ENCODE peak calls at places on chromosomes 4 and X, in four cellular contexts. W is activated B cell treated with CpG ODN at 0.5 μM for 24 hours, H is endothelial cell, K is AG09309. S is an unnamed sample.

GRCh38 chrX:128816919-128817318 is 706.4 kb downstream of the SMARCA1 start:
- DNase-seq in W (no peak), H (peak), K (no peak), S (no peak)

GRCh38 chr4:25865586-25865985 is 2.8 kb upstream of the SEL1L3 start:
- DNase-seq in W (no peak), H (no peak), K (no peak), S (peak)

GRCh38 chr4:36392049-36392448 is 110.6 kb downstream of the DTHD1 start:
- DNase-seq in W (no peak), H (no peak), K (no peak), S (no peak)

GRCh38 chr4:1172228-1172851 is at the start of gene SPON2:
- DNase-seq in W (no peak), H (no peak), K (no peak), S (peak)

GRCh38 chrX:13366698-13367097 is 46.8 kb upstream of the ATXN3L start:
- DNase-seq in W (no peak), H (no peak), K (no peak), S (no peak)

GRCh38 chr4:76090241-76090691 is 15.8 kb downstream of the ART3 start:
- DNase-seq in W (no peak), H (no peak), K (peak), S (peak)

GRCh38 chr4:113756005-113756410 is 5.5 kb downstream of the CAMK2D start:
- DNase-seq in W (no peak), H (no peak), K (no peak), S (no peak)

GRCh38 chrX:30525732-30526131 is 51.8 kb downstream of the TASL start:
- DNase-seq in W (no peak), H (no peak), K (no peak), S (no peak)

GRCh38 chrX:47674776-47675175 is 15.8 kb upstream of the UXT start:
- DNase-seq in W (no peak), H (no peak), K (no peak), S (no peak)

GRCh38 chr4:13984996-13985780 is 357.7 kb upstream of the BOD1L1 start:
- DNase-seq in W (no peak), H (no peak), K (peak), S (no peak)

GRCh38 chrX:2540426-2540942 is 39.7 kb upstream of the DHRSX start:
- DNase-seq in W (no peak), H (no peak), K (no peak), S (no peak)

GRCh38 chr4:88211473-88212252 is 53.2 kb upstream of the ABCG2 start:
- DNase-seq in W (no peak), H (peak), K (no peak), S (no peak)

DNA sequence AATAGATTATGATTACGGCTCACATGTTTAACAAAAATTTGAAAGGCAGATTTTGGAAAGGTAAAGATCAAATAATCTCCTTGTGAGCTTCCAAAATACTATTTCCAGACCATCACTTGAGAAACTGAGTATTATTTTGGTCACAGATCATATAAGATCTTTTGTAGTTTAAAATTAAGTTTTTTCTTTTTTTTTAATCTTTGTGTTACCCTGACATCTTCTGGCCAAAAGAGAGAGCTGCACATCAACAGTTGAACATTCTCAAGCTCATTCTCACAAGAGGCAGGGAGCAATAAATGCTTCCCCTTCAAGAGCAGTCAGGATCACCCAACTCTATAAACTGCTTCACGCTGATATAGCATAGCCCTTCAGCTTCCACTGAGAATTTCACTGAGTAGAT is 15.9 kb downstream of the TMEM192 start:
- DNase-seq in W (no peak), H (no peak), K (peak), S (no peak)
- TF ChIP-seq CTCF in W (no peak), H (peak), K (peak), S (no peak)

GRCh38 chr4:73998040-73999011 is at the start of gene CXCL5:
- DNase-seq in W (no peak), H (peak), K (no peak), S (peak)
- TF ChIP-seq CTCF in W (no peak), H (no peak), K (no peak), S (no peak)

GRCh38 chr4:4507923-4508322 is 33.9 kb downstream of the STX18 start:
- DNase-seq in W (no peak), H (no peak), K (no peak), S (no peak)
- TF ChIP-seq CTCF in W (no peak), H (peak), K (peak), S (no peak)

DNA sequence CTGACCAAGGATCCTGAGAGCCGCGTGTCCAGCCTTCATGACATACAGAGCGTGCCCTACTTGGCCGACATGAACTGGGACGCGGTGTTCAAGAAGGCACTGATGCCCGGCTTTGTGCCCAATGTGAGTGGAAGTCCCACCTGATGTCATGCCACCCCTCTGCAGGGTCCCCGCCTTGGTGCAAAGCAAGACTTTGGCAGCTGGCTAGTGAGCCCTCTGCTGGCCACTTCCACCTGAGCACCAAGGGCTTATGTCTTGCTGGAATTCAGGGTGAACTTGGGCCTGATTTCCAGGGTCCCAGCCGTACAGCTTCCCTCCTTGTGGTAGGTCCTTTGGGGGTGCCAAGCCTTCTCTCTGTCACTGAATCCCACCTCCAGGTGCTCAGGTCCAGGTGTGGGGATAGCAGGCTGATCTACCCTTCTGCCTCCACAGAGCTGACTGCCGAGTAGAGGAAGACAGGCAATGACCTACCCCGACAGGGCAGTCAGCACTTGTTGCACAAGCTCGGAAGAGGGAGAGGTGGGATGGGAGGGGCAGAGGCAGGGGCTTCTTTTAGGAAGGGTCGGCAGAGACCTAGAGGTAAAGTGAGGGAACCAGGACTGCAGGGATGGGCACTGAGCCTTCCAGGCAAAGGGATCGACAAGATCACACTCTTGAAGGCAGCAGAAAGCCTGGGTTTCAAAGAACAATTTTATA is 248.1 kb downstream of the EVC2 start:
- DNase-seq in W (no peak), H (peak), K (no peak), S (no peak)
- TF ChIP-seq CTCF in W (no peak), H (peak), K (peak), S (no peak)

DNA sequence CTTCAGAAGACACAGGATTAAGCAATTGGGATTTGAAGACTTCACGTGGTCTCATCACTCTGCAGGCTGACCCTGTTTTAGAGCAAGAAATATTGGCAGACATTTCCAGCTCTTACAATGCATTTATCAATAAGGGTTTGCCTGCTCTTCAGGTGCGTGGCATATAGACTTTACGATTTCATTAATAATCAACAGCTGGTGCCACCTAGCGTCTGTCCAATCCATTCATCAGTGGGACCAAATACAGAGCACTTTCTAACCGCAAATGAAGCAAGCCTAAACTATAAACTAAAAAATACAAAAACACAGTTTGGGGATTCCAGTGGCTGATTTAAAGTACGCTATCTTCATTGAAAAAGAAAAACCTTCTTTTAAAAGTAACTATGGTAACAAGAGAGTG is 125.4 kb upstream of the DMD start:
- DNase-seq in W (no peak), H (no peak), K (no peak), S (peak)
- TF ChIP-seq CTCF in W (no peak), H (no peak), K (no peak), S (peak)

GRCh38 chr4:87031946-87032345 is 97.1 kb downstream of the AFF1 start:
- DNase-seq in W (no peak), H (no peak), K (no peak), S (no peak)
- TF ChIP-seq CTCF in W (no peak), H (no peak), K (no peak), S (no peak)

GRCh38 chrX:100615015-100615414 is 21.6 kb downstream of the TSPAN6 start:
- DNase-seq in W (no peak), H (peak), K (peak), S (no peak)
- TF ChIP-seq CTCF in W (no peak), H (peak), K (peak), S (peak)

DNA sequence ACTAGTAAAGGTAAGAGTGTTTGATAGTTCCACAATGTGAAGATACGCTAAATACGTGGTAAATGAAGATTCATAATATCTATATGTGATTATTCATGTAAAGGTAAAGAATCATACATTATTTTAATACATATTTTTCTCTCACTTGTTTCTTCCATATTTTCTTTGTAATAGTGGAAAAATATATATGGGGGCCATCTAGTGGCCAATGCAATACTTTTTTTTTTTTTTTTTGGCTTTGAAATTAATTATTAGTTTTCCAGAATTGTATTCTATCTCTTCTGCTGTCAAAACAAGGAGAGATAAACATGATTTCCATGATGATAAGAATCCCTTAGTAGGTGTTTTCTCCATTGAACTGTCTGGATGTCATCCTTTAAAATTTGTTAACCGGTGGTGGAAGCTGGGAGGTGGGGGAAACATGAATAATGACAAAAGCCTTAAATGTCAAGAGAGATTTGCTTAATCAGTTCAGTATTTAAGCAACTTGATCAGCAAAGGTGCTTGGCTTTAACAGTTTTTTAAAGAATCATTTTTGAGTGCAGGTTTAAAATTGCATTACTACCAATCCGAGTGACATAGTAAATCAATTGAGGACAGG is 508.7 kb upstream of the HTR2C start:
- DNase-seq in W (no peak), H (no peak), K (no peak), S (no peak)
- TF ChIP-seq CTCF in W (no peak), H (peak), K (peak), S (no peak)

GRCh38 chrX:11666180-11666579 is 460 bp upstream of the ARHGAP6 start:
- DNase-seq in W (no peak), H (peak), K (no peak), S (peak)

GRCh38 chrX:11663875-11664210 is 1.9 kb downstream of the ARHGAP6 start:
- DNase-seq in W (no peak), H (no peak), K (no peak), S (no peak)

GRCh38 chrX:11665144-11666040 is at the start of gene ARHGAP6:
- DNase-seq in W (no peak), H (peak), K (no peak), S (peak)

GRCh38 chrX:11667286-11667685 is 1.6 kb upstream of the ARHGAP6 start:
- DNase-seq in W (no peak), H (no peak), K (no peak), S (no peak)

GRCh38 chrX:11664211-11664888 is 1.4 kb downstream of the ARHGAP6 start:
- DNase-seq in W (no peak), H (peak), K (no peak), S (peak)
- TF ChIP-seq CTCF in W (no peak), H (no peak), K (no peak), S (no peak)